ENCODE peak calls at places on chromosomes 16 and 17, in seven cellular contexts. L is body of pancreas, Y is IMR-90, P is uterus, T is Peyer's patch, B is heart left ventricle, C is A549. D is an unnamed sample.

GRCh38 chr17:73282629-73283028 is 20.9 kb upstream of the CPSF4L start:
- DNase-seq in L (no peak), Y (no peak), P (no peak), T (no peak), B (no peak), C (no peak), D (no peak)

GRCh38 chr17:20080513-20080912 is 71.4 kb downstream of the SPECC1 start:
- DNase-seq in L (no peak), Y (no peak), P (no peak), T (no peak), B (no peak), C (no peak), D (no peak)

GRCh38 chr16:21646721-21647561 is 5.5 kb downstream of the IGSF6 start:
- DNase-seq in L (no peak), Y (no peak), P (no peak), T (no peak), B (no peak), C (no peak), D (no peak)

GRCh38 chr16:6932871-6933390 is 399.7 kb upstream of the RBFOX1 start:
- DNase-seq in L (no peak), Y (no peak), P (no peak), T (no peak), B (no peak), C (no peak), D (no peak)

GRCh38 chr17:50097455-50097854 is 2.3 kb downstream of the PDK2 start:
- DNase-seq in L (no peak), Y (no peak), P (no peak), T (no peak), B (no peak), C (no peak), D (no peak)

GRCh38 chr17:82023447-82024241 is 539 bp downstream of the LRRC45 start:
- DNase-seq in L (peak), Y (peak), P (no peak), T (no peak), B (no peak), C (no peak), D (peak)

GRCh38 chr17:49110504-49110903 is 22.1 kb upstream of the B4GALNT2 start:
- DNase-seq in L (no peak), Y (peak), P (no peak), T (no peak), B (no peak), C (peak), D (no peak)

GRCh38 chr16:89009343-89010209 is 32.6 kb upstream of the CBFA2T3 start:
- DNase-seq in L (peak), Y (no peak), P (no peak), T (no peak), B (no peak), C (no peak), D (peak)

GRCh38 chr16:67000384-67001158 is 12.2 kb downstream of the CES4A start:
- DNase-seq in L (peak), Y (no peak), P (peak), T (peak), B (peak), C (no peak), D (peak)

GRCh38 chr17:41627316-41628072 is 3.1 kb upstream of the KRT17 start:
- DNase-seq in L (no peak), Y (no peak), P (no peak), T (peak), B (no peak), C (no peak), D (no peak)

GRCh38 chr16:88694221-88695087 is 8.1 kb upstream of the SNAI3 start:
- DNase-seq in L (no peak), Y (no peak), P (no peak), T (no peak), B (no peak), C (no peak), D (no peak)

GRCh38 chr17:36773039-36773438 is 164.2 kb upstream of the LHX1 start:
- DNase-seq in L (no peak), Y (no peak), P (no peak), T (no peak), B (no peak), C (no peak), D (no peak)

GRCh38 chr16:29876578-29877249 is 13.7 kb upstream of the CDIPT start:
- DNase-seq in L (no peak), Y (no peak), P (no peak), T (no peak), B (no peak), C (no peak), D (no peak)

GRCh38 chr16:48353565-48354163 is 31.5 kb downstream of the SIAH1 start:
- DNase-seq in L (peak), Y (peak), P (peak), T (no peak), B (peak), C (peak), D (peak)

GRCh38 chr16:1788095-1788707 is 5.3 kb downstream of the IGFALS start:
- DNase-seq in L (peak), Y (no peak), P (peak), T (no peak), B (peak), C (no peak), D (no peak)

GRCh38 chr17:45146166-45146565 is 2.1 kb upstream of the HEXIM1 start:
- DNase-seq in L (no peak), Y (no peak), P (no peak), T (no peak), B (no peak), C (no peak), D (no peak)

GRCh38 chr17:6110592-6110991 is 40.4 kb downstream of the WSCD1 start:
- DNase-seq in L (no peak), Y (no peak), P (no peak), T (peak), B (no peak), C (peak), D (no peak)

GRCh38 chr16:81522141-81522701 is 77.6 kb downstream of the CMIP start:
- DNase-seq in L (no peak), Y (no peak), P (no peak), T (no peak), B (no peak), C (peak), D (peak)

GRCh38 chr17:48376926-48377325 is 53.1 kb downstream of the SKAP1 start:
- DNase-seq in L (no peak), Y (no peak), P (no peak), T (no peak), B (no peak), C (no peak), D (no peak)

GRCh38 chr17:63029520-63029919 is 63.5 kb downstream of the TANC2 start:
- DNase-seq in L (no peak), Y (peak), P (no peak), T (no peak), B (no peak), C (peak), D (no peak)

GRCh38 chr16:69613283-69614154 is 47.8 kb downstream of the NFAT5 start:
- DNase-seq in L (peak), Y (peak), P (no peak), T (no peak), B (no peak), C (peak), D (no peak)

GRCh38 chr16:19384656-19385055 is 33.0 kb upstream of the TMC5 start:
- DNase-seq in L (peak), Y (no peak), P (no peak), T (peak), B (no peak), C (peak), D (no peak)

GRCh38 chr16:82470506-82471196 is 156.1 kb upstream of the CDH13 start:
- DNase-seq in L (no peak), Y (no peak), P (no peak), T (peak), B (no peak), C (no peak), D (no peak)

GRCh38 chr17:28745052-28745776 is 1.4 kb downstream of the TRAF4 start:
- DNase-seq in L (peak), Y (peak), P (peak), T (peak), B (peak), C (peak), D (peak)

GRCh38 chr16:16092925-16093624 is 130.2 kb downstream of the ABCC6 start:
- DNase-seq in L (peak), Y (peak), P (no peak), T (no peak), B (no peak), C (no peak), D (no peak)

GRCh38 chr17:67911038-67911782 is 85.1 kb downstream of the C17orf58 start:
- DNase-seq in L (no peak), Y (no peak), P (no peak), T (no peak), B (no peak), C (no peak), D (no peak)

GRCh38 chr16:4915226-4915761 is 21.7 kb downstream of the PPL start:
- DNase-seq in L (no peak), Y (peak), P (no peak), T (no peak), B (no peak), C (no peak), D (no peak)

GRCh38 chr16:31695667-31696066 is 168.0 kb downstream of the AHSP start:
- DNase-seq in L (no peak), Y (no peak), P (no peak), T (no peak), B (no peak), C (no peak), D (no peak)

GRCh38 chr17:31663576-31663975 is 195.5 kb downstream of the COPRS start:
- DNase-seq in L (no peak), Y (peak), P (no peak), T (no peak), B (no peak), C (peak), D (peak)

GRCh38 chr17:70365098-70365583 is 195.8 kb downstream of the KCNJ2 start:
- DNase-seq in L (no peak), Y (peak), P (no peak), T (no peak), B (no peak), C (no peak), D (no peak)

GRCh38 chr17:60355663-60356594 is 36.0 kb downstream of the USP32 start:
- DNase-seq in L (no peak), Y (no peak), P (no peak), T (no peak), B (no peak), C (peak), D (no peak)

GRCh38 chr16:81558444-81559175 is 114.0 kb downstream of the CMIP start:
- DNase-seq in L (peak), Y (no peak), P (no peak), T (peak), B (no peak), C (peak), D (no peak)

DNA sequence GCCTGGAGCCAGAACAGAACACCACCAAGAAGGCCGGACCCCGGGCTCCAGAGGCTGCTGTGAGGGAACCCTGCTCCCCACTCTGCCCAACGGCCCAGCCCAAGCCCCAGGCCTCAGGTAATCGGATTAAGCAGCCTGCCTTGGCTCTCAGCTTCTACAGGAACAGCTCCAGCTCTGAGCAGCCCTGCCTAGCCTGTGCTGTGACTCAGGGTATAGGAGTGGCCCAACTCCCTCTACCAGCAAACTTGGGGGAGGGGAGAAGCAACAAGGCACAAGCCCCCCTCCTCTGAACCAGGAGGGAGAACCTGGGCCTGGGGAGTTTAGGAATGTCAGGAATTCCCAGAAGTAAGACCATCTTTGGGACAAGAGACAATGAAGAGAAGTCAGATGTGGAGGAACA is 849 bp upstream of the SOX15 start:
- DNase-seq in L (no peak), Y (peak), P (no peak), T (no peak), B (no peak), C (peak), D (no peak)
- TF ChIP-seq POLR2A in L (no peak), Y (no peak), P (no peak), T (no peak), B (no peak), C (no peak), D (no peak)

GRCh38 chr16:62067182-62067581 is 30.9 kb upstream of the CDH8 start:
- DNase-seq in L (no peak), Y (no peak), P (no peak), T (no peak), B (no peak), C (no peak), D (no peak)

GRCh38 chr16:62067981-62068380 is 31.7 kb upstream of the CDH8 start:
- DNase-seq in L (no peak), Y (no peak), P (no peak), T (no peak), B (no peak), C (no peak), D (no peak)

GRCh38 chr16:62064173-62064572 is 27.9 kb upstream of the CDH8 start:
- DNase-seq in L (no peak), Y (no peak), P (no peak), T (no peak), B (no peak), C (no peak), D (no peak)

GRCh38 chr16:62066747-62067146 is 30.5 kb upstream of the CDH8 start:
- DNase-seq in L (no peak), Y (no peak), P (no peak), T (no peak), B (no peak), C (no peak), D (no peak)

GRCh38 chr16:62068747-62069146 is 32.5 kb upstream of the CDH8 start:
- DNase-seq in L (no peak), Y (no peak), P (no peak), T (no peak), B (no peak), C (peak), D (peak)
- TF ChIP-seq POLR2A in L (no peak), Y (no peak), P (no peak), T (no peak), B (no peak), C (no peak), D (no peak)

GRCh38 chr17:1783271-1783670 is 21.4 kb downstream of the SERPINF1 start:
- DNase-seq in L (no peak), Y (no peak), P (peak), T (no peak), B (no peak), C (no peak), D (no peak)

GRCh38 chr17:1785925-1786324 is 24.1 kb downstream of the SERPINF1 start:
- DNase-seq in L (no peak), Y (no peak), P (no peak), T (no peak), B (peak), C (no peak), D (no peak)

GRCh38 chr17:1782171-1782567 is 20.3 kb downstream of the SERPINF1 start:
- DNase-seq in L (no peak), Y (no peak), P (no peak), T (no peak), B (no peak), C (no peak), D (no peak)

GRCh38 chr17:1786708-1787107 is 24.8 kb downstream of the SERPINF1 start:
- DNase-seq in L (no peak), Y (peak), P (no peak), T (no peak), B (no peak), C (no peak), D (no peak)

GRCh38 chr17:1783834-1784611 is 22.2 kb downstream of the SERPINF1 start:
- DNase-seq in L (peak), Y (peak), P (peak), T (no peak), B (peak), C (peak), D (peak)
- TF ChIP-seq POLR2A in L (peak), Y (no peak), P (peak), T (no peak), B (peak), C (no peak), D (peak)

DNA sequence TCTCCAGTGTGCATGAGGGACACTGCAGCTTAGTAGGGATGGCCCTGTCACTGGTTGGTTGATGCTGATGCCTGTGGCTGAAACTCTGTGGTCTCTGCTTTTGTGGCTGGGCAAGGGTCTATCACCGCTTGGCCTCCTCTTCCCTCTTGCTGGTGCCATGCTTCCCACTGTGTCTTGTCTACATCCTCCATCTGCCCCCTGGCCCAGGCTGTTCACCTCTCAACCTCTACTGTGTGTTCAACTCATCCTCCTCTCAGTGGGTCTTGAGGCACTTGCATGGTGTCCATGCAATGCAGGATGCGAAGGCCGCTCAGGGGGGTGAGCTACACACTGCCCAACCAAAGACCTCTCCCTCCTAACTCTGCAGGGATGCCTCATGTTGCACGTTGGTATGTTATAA is 19.8 kb upstream of the SHISA6 start:
- DNase-seq in L (no peak), Y (no peak), P (no peak), T (no peak), B (no peak), C (no peak), D (no peak)
- TF ChIP-seq POLR2A in L (no peak), Y (no peak), P (no peak), T (no peak), B (no peak), C (no peak), D (no peak)

DNA sequence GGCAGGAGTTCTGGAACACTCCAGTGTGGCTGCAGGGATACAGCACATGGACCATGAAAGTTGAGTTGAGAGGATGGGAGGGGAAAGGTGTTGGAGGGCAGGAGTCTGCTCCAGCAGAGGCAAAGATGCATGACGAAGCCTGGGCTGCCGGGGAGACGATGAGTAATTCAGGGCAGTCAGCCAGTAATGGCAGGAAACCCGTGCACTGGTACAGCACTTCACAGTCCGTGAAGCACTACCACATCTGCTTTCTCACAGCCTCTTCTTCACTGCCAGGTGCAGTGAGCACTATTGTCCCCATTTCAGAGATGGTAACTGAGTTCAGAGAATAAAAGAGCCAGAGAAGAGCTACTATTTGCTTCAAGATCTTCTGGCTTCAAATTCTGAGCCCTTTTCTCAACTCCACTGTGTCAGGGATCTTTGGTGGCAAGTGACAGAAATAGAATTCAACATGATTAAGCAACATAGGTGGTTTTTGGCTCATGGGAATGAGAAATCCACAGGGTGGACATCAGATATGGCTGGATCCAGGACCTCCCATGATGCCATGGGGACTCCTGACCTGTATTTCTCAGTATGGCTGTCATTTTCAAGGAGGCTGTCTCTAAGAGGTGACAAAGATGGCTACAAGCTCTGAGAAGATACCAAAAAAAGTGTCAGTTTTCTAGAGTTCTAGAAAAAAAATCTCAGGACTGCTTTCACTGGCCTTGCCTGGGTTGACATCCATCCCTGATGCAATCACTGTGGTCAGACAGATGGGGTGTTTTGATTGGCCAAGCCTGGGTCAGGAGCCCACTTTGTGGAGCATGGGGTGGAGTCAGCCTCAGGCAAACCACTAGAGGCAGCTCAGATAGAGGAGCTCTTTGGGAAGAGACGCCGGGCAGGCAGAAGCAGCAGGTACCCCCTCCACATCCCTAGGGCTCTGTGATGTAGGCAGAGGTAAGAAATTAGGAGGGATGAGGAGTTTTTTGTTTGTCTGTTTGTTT is 24.7 kb downstream of the IL21R start:
- DNase-seq in L (no peak), Y (peak), P (no peak), T (no peak), B (no peak), C (peak), D (no peak)
- TF ChIP-seq POLR2A in L (no peak), Y (no peak), P (no peak), T (no peak), B (no peak), C (no peak), D (no peak)

DNA sequence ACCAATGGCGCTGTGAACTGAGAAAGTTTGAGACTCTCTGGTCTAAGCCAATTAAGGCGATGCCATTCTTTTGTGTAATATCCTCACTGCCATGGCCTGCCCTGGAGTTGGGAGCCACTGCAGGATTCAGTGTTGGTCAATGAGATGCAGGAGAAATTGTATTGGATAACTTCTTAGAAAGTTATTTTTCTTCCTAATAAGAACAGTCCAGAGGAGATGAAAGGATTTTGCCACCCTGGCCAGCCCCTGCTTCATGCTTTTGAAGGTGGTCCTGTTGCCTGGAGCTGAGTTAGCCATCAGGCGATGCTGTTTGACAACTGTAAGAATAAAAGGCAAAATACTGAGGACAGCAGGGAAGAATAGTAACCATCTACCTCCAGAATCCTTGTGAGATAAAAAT is 35.5 kb upstream of the CNTNAP4 start:
- DNase-seq in L (no peak), Y (no peak), P (no peak), T (no peak), B (no peak), C (no peak), D (no peak)
- TF ChIP-seq POLR2A in L (no peak), Y (no peak), P (no peak), T (no peak), B (no peak), C (no peak), D (no peak)

GRCh38 chr16:84842516-84843148 is 22.8 kb downstream of the CRISPLD2 start:
- DNase-seq in L (no peak), Y (no peak), P (no peak), T (no peak), B (no peak), C (no peak), D (no peak)

GRCh38 chr16:84843149-84844048 is 23.6 kb downstream of the CRISPLD2 start:
- DNase-seq in L (no peak), Y (no peak), P (no peak), T (no peak), B (no peak), C (no peak), D (no peak)

GRCh38 chr16:84839956-84840355 is 20.2 kb downstream of the CRISPLD2 start:
- DNase-seq in L (no peak), Y (peak), P (no peak), T (no peak), B (no peak), C (peak), D (no peak)

GRCh38 chr16:84840687-84841627 is 21.2 kb downstream of the CRISPLD2 start:
- DNase-seq in L (no peak), Y (no peak), P (no peak), T (no peak), B (no peak), C (no peak), D (no peak)

GRCh38 chr16:84841787-84842300 is 22.1 kb downstream of the CRISPLD2 start:
- DNase-seq in L (peak), Y (no peak), P (no peak), T (peak), B (no peak), C (no peak), D (no peak)
- TF ChIP-seq POLR2A in L (peak), Y (no peak), P (peak), T (peak), B (no peak), C (no peak), D (no peak)

GRCh38 chr17:80169784-80170500 is at the start of gene CARD14:
- DNase-seq in L (peak), Y (no peak), P (no peak), T (no peak), B (no peak), C (no peak), D (no peak)
- TF ChIP-seq POLR2A in L (no peak), Y (no peak), P (no peak), T (no peak), B (no peak), C (no peak), D (no peak)

GRCh38 chr16:56683424-56684162 is 1.3 kb downstream of the MT1X start:
- DNase-seq in L (peak), Y (no peak), P (no peak), T (no peak), B (no peak), C (no peak), D (no peak)
- TF ChIP-seq POLR2A in L (peak), Y (no peak), P (no peak), T (no peak), B (no peak), C (no peak), D (no peak)

D was measured in erythroblast.